ENCODE peak calls at places on chromosome 20, in seven cellular contexts. One of them, this sample, is unnamed. For H3K27me3, the result is how much of the 10 kb centered on the place peaks cover.

GRCh38 chr20:36030143-36030542 is 61.8 kb downstream of the CNBD2 start:
- DNase-seq in heart right ventricle: peak
- DNase-seq in small intestine: no peak
- DNase-seq in left ventricle myocardium inferior: peak
- DNase-seq in cardiac muscle cell: no peak
- DNase-seq in HCT116: no peak
- DNase-seq in astrocyte: no peak
- DNase-seq in this sample: no peak

GRCh38 chr20:40990542-40991120 is 38.0 kb upstream of the TOP1 start:
- DNase-seq in heart right ventricle: peak
- DNase-seq in small intestine: peak
- DNase-seq in left ventricle myocardium inferior: peak
- DNase-seq in cardiac muscle cell: peak
- DNase-seq in HCT116: peak
- DNase-seq in astrocyte: peak
- DNase-seq in this sample: peak

GRCh38 chr20:62927128-62927705 is 912 bp upstream of the DIDO1 start:
- DNase-seq in heart right ventricle: no peak
- DNase-seq in small intestine: no peak
- DNase-seq in left ventricle myocardium inferior: no peak
- DNase-seq in cardiac muscle cell: no peak
- DNase-seq in HCT116: no peak
- DNase-seq in astrocyte: no peak
- DNase-seq in this sample: no peak

GRCh38 chr20:33531047-33531877 is 41.4 kb downstream of the CBFA2T2 start:
- DNase-seq in heart right ventricle: no peak
- DNase-seq in small intestine: no peak
- DNase-seq in left ventricle myocardium inferior: no peak
- DNase-seq in cardiac muscle cell: peak
- DNase-seq in HCT116: no peak
- DNase-seq in astrocyte: peak
- DNase-seq in this sample: no peak

GRCh38 chr20:43238833-43239232 is 49.1 kb upstream of the PTPRT start:
- DNase-seq in heart right ventricle: no peak
- DNase-seq in small intestine: peak
- DNase-seq in left ventricle myocardium inferior: no peak
- DNase-seq in cardiac muscle cell: peak
- DNase-seq in HCT116: peak
- DNase-seq in astrocyte: no peak
- DNase-seq in this sample: no peak

GRCh38 chr20:9610665-9611064 is 96.3 kb downstream of the LAMP5 start:
- DNase-seq in heart right ventricle: no peak
- DNase-seq in small intestine: no peak
- DNase-seq in left ventricle myocardium inferior: no peak
- DNase-seq in cardiac muscle cell: no peak
- DNase-seq in HCT116: no peak
- DNase-seq in astrocyte: no peak
- DNase-seq in this sample: no peak

GRCh38 chr20:36833275-36834020 is 42.5 kb upstream of the TLDC2 start:
- DNase-seq in heart right ventricle: peak
- DNase-seq in small intestine: no peak
- DNase-seq in left ventricle myocardium inferior: no peak
- DNase-seq in cardiac muscle cell: no peak
- DNase-seq in HCT116: no peak
- DNase-seq in astrocyte: peak
- DNase-seq in this sample: peak

GRCh38 chr20:3669710-3670367 is 6.6 kb upstream of the GFRA4 start:
- DNase-seq in heart right ventricle: no peak
- DNase-seq in small intestine: no peak
- DNase-seq in left ventricle myocardium inferior: no peak
- DNase-seq in cardiac muscle cell: no peak
- DNase-seq in HCT116: no peak
- DNase-seq in astrocyte: no peak
- DNase-seq in this sample: no peak

GRCh38 chr20:41089555-41089954 is 47.8 kb upstream of the PLCG1 start:
- DNase-seq in heart right ventricle: no peak
- DNase-seq in small intestine: no peak
- DNase-seq in left ventricle myocardium inferior: no peak
- DNase-seq in cardiac muscle cell: no peak
- DNase-seq in HCT116: no peak
- DNase-seq in astrocyte: no peak
- DNase-seq in this sample: no peak

GRCh38 chr20:32089637-32090330 is 19.7 kb upstream of the TM9SF4 start:
- DNase-seq in heart right ventricle: no peak
- DNase-seq in small intestine: no peak
- DNase-seq in left ventricle myocardium inferior: no peak
- DNase-seq in cardiac muscle cell: no peak
- DNase-seq in HCT116: no peak
- DNase-seq in astrocyte: no peak
- DNase-seq in this sample: no peak

GRCh38 chr20:43724383-43724782 is 2.4 kb downstream of the GTSF1L start:
- DNase-seq in heart right ventricle: no peak
- DNase-seq in small intestine: no peak
- DNase-seq in left ventricle myocardium inferior: no peak
- DNase-seq in cardiac muscle cell: no peak
- DNase-seq in HCT116: no peak
- DNase-seq in astrocyte: no peak
- DNase-seq in this sample: no peak

DNA sequence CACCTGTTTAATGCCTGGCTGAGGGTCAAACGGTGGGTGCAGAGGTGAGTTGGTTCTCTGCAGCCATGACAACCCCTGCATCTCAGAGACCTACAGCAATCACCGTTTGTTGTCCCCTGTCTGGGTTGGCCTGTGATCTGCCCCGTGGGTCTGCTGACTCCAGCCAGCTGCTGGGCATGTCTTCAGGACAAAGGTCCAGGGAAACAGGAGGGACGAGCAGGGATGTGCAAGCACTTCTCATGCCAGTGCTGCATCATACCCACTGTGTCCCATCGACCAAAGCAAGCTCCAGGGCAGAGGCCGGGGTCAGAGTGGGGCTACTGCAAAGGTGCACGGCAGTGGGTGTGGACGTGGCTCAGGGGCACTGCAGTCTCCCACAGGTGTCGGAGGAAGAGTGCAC is 150.2 kb downstream of the PHACTR3 start:
- DNase-seq in heart right ventricle: no peak
- DNase-seq in small intestine: no peak
- DNase-seq in left ventricle myocardium inferior: no peak
- DNase-seq in cardiac muscle cell: no peak
- DNase-seq in HCT116: no peak
- DNase-seq in astrocyte: no peak
- DNase-seq in this sample: no peak
- H3K27me3 ChIP-seq in heart right ventricle: under half
- H3K27me3 ChIP-seq in small intestine: under half
- H3K27me3 ChIP-seq in left ventricle myocardium inferior: under half
- H3K27me3 ChIP-seq in cardiac muscle cell: under half
- H3K27me3 ChIP-seq in HCT116: under half
- H3K27me3 ChIP-seq in astrocyte: under half
- H3K27me3 ChIP-seq in this sample: under half

GRCh38 chr20:38892091-38892981 is 33.9 kb upstream of the FAM83D start:
- DNase-seq in heart right ventricle: no peak
- DNase-seq in small intestine: no peak
- DNase-seq in left ventricle myocardium inferior: no peak
- DNase-seq in cardiac muscle cell: no peak
- DNase-seq in HCT116: no peak
- DNase-seq in astrocyte: no peak
- DNase-seq in this sample: no peak
- H3K27me3 ChIP-seq in heart right ventricle: under half
- H3K27me3 ChIP-seq in small intestine: under half
- H3K27me3 ChIP-seq in left ventricle myocardium inferior: under half
- H3K27me3 ChIP-seq in cardiac muscle cell: under half
- H3K27me3 ChIP-seq in HCT116: under half
- H3K27me3 ChIP-seq in astrocyte: under half
- H3K27me3 ChIP-seq in this sample: under half

GRCh38 chr20:44723391-44723790 is 8.2 kb downstream of the CCN5 start:
- DNase-seq in heart right ventricle: no peak
- DNase-seq in small intestine: no peak
- DNase-seq in left ventricle myocardium inferior: no peak
- DNase-seq in cardiac muscle cell: no peak
- DNase-seq in HCT116: no peak
- DNase-seq in astrocyte: no peak
- DNase-seq in this sample: no peak

GRCh38 chr20:44722990-44723389 is 7.8 kb downstream of the CCN5 start:
- DNase-seq in heart right ventricle: no peak
- DNase-seq in small intestine: no peak
- DNase-seq in left ventricle myocardium inferior: no peak
- DNase-seq in cardiac muscle cell: no peak
- DNase-seq in HCT116: no peak
- DNase-seq in astrocyte: no peak
- DNase-seq in this sample: no peak

GRCh38 chr20:44723798-44724362 is 8.7 kb downstream of the CCN5 start:
- DNase-seq in heart right ventricle: no peak
- DNase-seq in small intestine: no peak
- DNase-seq in left ventricle myocardium inferior: no peak
- DNase-seq in cardiac muscle cell: no peak
- DNase-seq in HCT116: no peak
- DNase-seq in astrocyte: no peak
- DNase-seq in this sample: no peak

GRCh38 chr20:44725852-44726251 is 10.7 kb downstream of the CCN5 start:
- DNase-seq in heart right ventricle: no peak
- DNase-seq in small intestine: no peak
- DNase-seq in left ventricle myocardium inferior: no peak
- DNase-seq in cardiac muscle cell: no peak
- DNase-seq in HCT116: no peak
- DNase-seq in astrocyte: no peak
- DNase-seq in this sample: no peak

DNA sequence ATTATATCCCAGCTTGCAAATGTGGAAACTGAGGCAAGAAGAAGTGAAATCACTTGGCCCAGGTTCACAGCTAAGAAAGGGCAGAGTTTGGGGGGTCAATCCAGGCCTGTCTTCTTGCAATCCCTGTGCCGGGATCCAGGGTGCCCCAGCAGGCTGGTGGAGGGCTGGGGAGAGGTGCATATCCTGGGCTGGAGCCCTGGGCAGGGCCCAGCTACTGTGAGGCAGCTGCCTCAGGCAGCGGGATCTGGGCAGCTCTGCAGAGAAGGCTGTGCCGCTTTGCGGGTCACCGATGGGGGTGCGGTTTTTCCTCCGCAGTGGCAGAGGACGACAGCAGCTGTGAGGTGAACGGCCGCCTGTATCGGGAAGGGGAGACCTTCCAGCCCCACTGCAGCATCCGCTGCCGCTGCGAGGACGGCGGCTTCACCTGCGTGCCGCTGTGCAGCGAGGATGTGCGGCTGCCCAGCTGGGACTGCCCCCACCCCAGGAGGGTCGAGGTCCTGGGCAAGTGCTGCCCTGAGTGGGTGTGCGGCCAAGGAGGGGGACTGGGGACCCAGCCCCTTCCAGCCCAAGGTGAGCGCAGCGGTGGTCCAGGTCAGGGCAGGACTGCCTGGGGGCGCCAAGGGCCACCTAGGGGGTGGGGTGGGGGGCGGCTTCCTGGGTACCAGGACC is 9.4 kb downstream of the CCN5 start:
- DNase-seq in heart right ventricle: no peak
- DNase-seq in small intestine: no peak
- DNase-seq in left ventricle myocardium inferior: no peak
- DNase-seq in cardiac muscle cell: no peak
- DNase-seq in HCT116: no peak
- DNase-seq in astrocyte: no peak
- DNase-seq in this sample: no peak
- H3K27me3 ChIP-seq in heart right ventricle: under half
- H3K27me3 ChIP-seq in small intestine: under half
- H3K27me3 ChIP-seq in left ventricle myocardium inferior: under half
- H3K27me3 ChIP-seq in cardiac muscle cell: under half
- H3K27me3 ChIP-seq in HCT116: under half
- H3K27me3 ChIP-seq in astrocyte: under half
- H3K27me3 ChIP-seq in this sample: under half

GRCh38 chr20:64052326-64052722 is 2.9 kb upstream of the SOX18 start:
- DNase-seq in heart right ventricle: no peak
- DNase-seq in small intestine: no peak
- DNase-seq in left ventricle myocardium inferior: no peak
- DNase-seq in cardiac muscle cell: no peak
- DNase-seq in HCT116: no peak
- DNase-seq in astrocyte: no peak
- DNase-seq in this sample: no peak

GRCh38 chr20:64053841-64054661 is 4.6 kb upstream of the SOX18 start:
- DNase-seq in heart right ventricle: peak
- DNase-seq in small intestine: no peak
- DNase-seq in left ventricle myocardium inferior: peak
- DNase-seq in cardiac muscle cell: peak
- DNase-seq in HCT116: peak
- DNase-seq in astrocyte: no peak
- DNase-seq in this sample: no peak

GRCh38 chr20:64051532-64052325 is 2.3 kb upstream of the SOX18 start:
- DNase-seq in heart right ventricle: peak
- DNase-seq in small intestine: no peak
- DNase-seq in left ventricle myocardium inferior: peak
- DNase-seq in cardiac muscle cell: no peak
- DNase-seq in HCT116: no peak
- DNase-seq in astrocyte: no peak
- DNase-seq in this sample: no peak

GRCh38 chr20:64051033-64051452 is 1.6 kb upstream of the SOX18 start:
- DNase-seq in heart right ventricle: no peak
- DNase-seq in small intestine: no peak
- DNase-seq in left ventricle myocardium inferior: no peak
- DNase-seq in cardiac muscle cell: no peak
- DNase-seq in HCT116: no peak
- DNase-seq in astrocyte: no peak
- DNase-seq in this sample: no peak

GRCh38 chr20:64052987-64053840 is 3.8 kb upstream of the SOX18 start:
- DNase-seq in heart right ventricle: no peak
- DNase-seq in small intestine: no peak
- DNase-seq in left ventricle myocardium inferior: no peak
- DNase-seq in cardiac muscle cell: no peak
- DNase-seq in HCT116: no peak
- DNase-seq in astrocyte: no peak
- DNase-seq in this sample: no peak
- H3K27me3 ChIP-seq in heart right ventricle: under half
- H3K27me3 ChIP-seq in small intestine: under half
- H3K27me3 ChIP-seq in left ventricle myocardium inferior: half or more
- H3K27me3 ChIP-seq in cardiac muscle cell: under half
- H3K27me3 ChIP-seq in HCT116: under half
- H3K27me3 ChIP-seq in astrocyte: under half
- H3K27me3 ChIP-seq in this sample: under half